ENCODE peak calls at places on chromosomes 5 and 9, in eight cellular contexts. T is HuH-7, G is iPS-NIHi11, K is lung microvascular endothelial cell, H is hippocampal formation, A is PC-9, Y is NCI-H1694, X is WERI-Rb-1. V is an unnamed sample.

GRCh38 chr5:35777358-35778087 is 79.2 kb upstream of the IL7R start:
- DNase-seq in X (peak), T (peak), A (peak), G (peak), H (peak), Y (peak), K (peak), V (peak)

GRCh38 chr9:117343416-117343815 is 71.4 kb downstream of the ASTN2 start:
- DNase-seq in T (no peak), X (no peak), K (no peak), G (no peak), A (no peak), Y (no peak), H (no peak), V (no peak)

GRCh38 chr5:32233220-32233695 is 59.1 kb upstream of the GOLPH3 start:
- DNase-seq in A (peak), T (no peak), H (no peak), K (peak), Y (no peak), X (no peak), G (no peak), V (no peak)

GRCh38 chr9:89491688-89492087 is 6.2 kb downstream of the SEMA4D start:
- DNase-seq in H (no peak), G (no peak), T (no peak), Y (no peak), A (no peak), K (no peak), X (no peak), V (no peak)

GRCh38 chr9:122376791-122377190 is 6.0 kb downstream of the PTGS1 start:
- DNase-seq in K (no peak), X (no peak), H (no peak), Y (no peak), G (no peak), T (no peak), A (no peak), V (peak)

GRCh38 chr5:169146158-169146557 is 154.8 kb downstream of the SLIT3 start:
- DNase-seq in H (no peak), G (no peak), X (no peak), K (no peak), Y (no peak), T (no peak), A (no peak), V (no peak)

GRCh38 chr9:121498150-121498486 is 1.5 kb downstream of the GGTA1 start:
- DNase-seq in G (peak), T (peak), X (peak), A (peak), Y (peak), K (peak), H (peak), V (peak)

GRCh38 chr9:34988218-34989055 is 1.1 kb upstream of the DNAJB5 start:
- DNase-seq in T (no peak), A (no peak), H (peak), X (peak), G (no peak), Y (no peak), K (no peak), V (peak)

GRCh38 chr9:111483862-111484563 is at the start of gene ECPAS:
- DNase-seq in X (peak), A (peak), H (peak), Y (no peak), G (peak), K (peak), T (peak), V (peak)

V was measured in left cardiac atrium.